ENCODE peak calls at places on chromosomes 6 and 20, in four cellular contexts. V is adipocyte, A is neuronal stem cell, E is heart left ventricle. Z is an unnamed sample. For H3K4me1 and H3K36me3, the result is how much of the 10 kb centered on the place peaks cover.

GRCh38 chr6:151900897-151901485 is 93.5 kb downstream of the ESR1 start:
- DNase-seq in V (no peak), A (no peak), E (no peak), Z (no peak)

GRCh38 chr20:45506927-45507820 is 8.2 kb downstream of the SPINT3 start:
- DNase-seq in V (no peak), A (no peak), E (no peak), Z (no peak)

GRCh38 chr6:37303091-37303620 is 45.2 kb upstream of the TMEM217 start:
- DNase-seq in V (no peak), A (no peak), E (no peak), Z (no peak)

GRCh38 chr6:22627644-22628043 is 58.3 kb downstream of the HDGFL1 start:
- DNase-seq in V (no peak), A (no peak), E (no peak), Z (no peak)

GRCh38 chr6:15434263-15434662 is 188.4 kb downstream of the JARID2 start:
- DNase-seq in V (no peak), A (no peak), E (no peak), Z (no peak)

GRCh38 chr6:33609444-33610034 is 11.6 kb upstream of the ITPR3 start:
- DNase-seq in V (peak), A (no peak), E (peak), Z (peak)

GRCh38 chr6:157182503-157183254 is 140.6 kb downstream of the TMEM242 start:
- DNase-seq in V (no peak), A (no peak), E (no peak), Z (no peak)

GRCh38 chr6:127342296-127342945 is 988 bp downstream of the ECHDC1 start:
- DNase-seq in V (peak), A (peak), E (no peak), Z (no peak)

GRCh38 chr6:26556263-26557070 is 18.3 kb downstream of the HMGN4 start:
- DNase-seq in V (peak), A (peak), E (no peak), Z (no peak)

GRCh38 chr6:46217671-46218131 is 46.9 kb upstream of the ENPP5 start:
- DNase-seq in V (no peak), A (no peak), E (no peak), Z (no peak)

GRCh38 chr6:7446644-7447325 is 57.2 kb downstream of the RIOK1 start:
- DNase-seq in V (no peak), A (peak), E (no peak), Z (no peak)

GRCh38 chr6:112881828-112882227 is 534.7 kb downstream of the RFPL4B start:
- DNase-seq in V (peak), A (no peak), E (no peak), Z (no peak)

GRCh38 chr6:122778961-122779671 is 400 bp upstream of the FABP7 start:
- DNase-seq in V (no peak), A (peak), E (no peak), Z (no peak)

GRCh38 chr6:158008894-158009891 is 27.5 kb downstream of the SYNJ2 start:
- DNase-seq in V (peak), A (no peak), E (peak), Z (peak)

GRCh38 chr20:53020834-53021233 is 48.7 kb downstream of the TSHZ2 start:
- DNase-seq in V (no peak), A (no peak), E (no peak), Z (no peak)

GRCh38 chr20:380763-381580 is 412 bp downstream of the TRIB3 start:
- DNase-seq in V (peak), A (peak), E (peak), Z (peak)

GRCh38 chr20:381581-382290 is 1.2 kb downstream of the TRIB3 start:
- DNase-seq in V (peak), A (peak), E (peak), Z (peak)

GRCh38 chr20:383889-384288 is 3.3 kb downstream of the TRIB3 start:
- DNase-seq in V (no peak), A (no peak), E (no peak), Z (no peak)

GRCh38 chr20:384723-385122 is 4.2 kb downstream of the TRIB3 start:
- DNase-seq in V (no peak), A (no peak), E (no peak), Z (no peak)

GRCh38 chr20:382291-383115 is 1.9 kb downstream of the TRIB3 start:
- DNase-seq in V (no peak), A (no peak), E (no peak), Z (no peak)
- H3K4me1 ChIP-seq in V (under half), A (under half), E (under half), Z (under half)

GRCh38 chr20:663315-664090 is 10.5 kb upstream of the SRXN1 start:
- DNase-seq in V (no peak), A (no peak), E (no peak), Z (no peak)
- H3K4me3 ChIP-seq in V (no peak), A (no peak), E (no peak), Z (no peak)

DNA sequence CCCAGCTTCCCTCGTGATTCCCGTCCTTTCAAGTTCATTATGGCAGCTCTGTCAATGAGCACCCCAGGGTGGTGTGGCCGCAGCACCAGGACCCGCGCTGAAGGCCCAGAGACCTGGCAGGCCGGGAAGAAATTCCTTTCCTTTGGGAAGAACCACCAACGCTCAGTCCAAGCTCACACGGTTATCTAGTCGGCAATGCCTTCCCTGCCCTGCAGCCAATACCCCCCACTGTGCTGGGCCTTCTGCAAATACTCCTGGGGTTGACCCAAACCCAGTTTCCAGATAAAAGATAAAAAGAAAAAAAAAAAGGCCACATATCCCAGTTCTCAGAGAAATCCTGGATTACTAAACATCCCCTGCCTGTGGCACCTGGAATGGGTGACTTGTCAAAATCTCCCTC is 28.7 kb downstream of the PXDC1 start:
- DNase-seq in V (no peak), A (no peak), E (no peak), Z (no peak)
- H3K36me3 ChIP-seq in V (half or more), A (under half), E (under half), Z (under half)

DNA sequence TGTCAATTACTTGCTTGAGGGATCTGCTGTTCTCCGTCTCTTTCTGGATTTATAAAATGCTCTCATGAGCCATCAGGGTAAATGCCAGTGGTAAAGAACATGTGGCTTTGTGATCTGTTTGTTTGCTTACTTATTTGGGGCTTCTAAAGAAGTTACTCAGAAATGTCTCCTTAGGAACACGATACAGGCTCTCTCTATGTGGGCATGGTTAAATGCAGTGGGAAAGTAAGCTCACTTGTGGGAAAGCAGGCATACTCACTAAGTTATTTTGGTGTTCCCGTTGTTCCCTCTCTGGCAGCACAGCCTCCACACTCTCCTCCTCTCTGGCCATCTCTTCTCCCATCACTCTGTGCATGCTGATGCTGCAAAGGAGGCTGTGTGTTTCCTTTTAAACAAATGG is 44.7 kb downstream of the TTI1 start:
- DNase-seq in V (peak), A (no peak), E (no peak), Z (no peak)
- H3K4me1 ChIP-seq in V (under half), A (under half), E (half or more), Z (under half)

GRCh38 chr6:24926639-24927038 is 9.1 kb downstream of the RIPOR2 start:
- DNase-seq in V (no peak), A (no peak), E (no peak), Z (no peak)

GRCh38 chr6:24926192-24926591 is 9.6 kb downstream of the RIPOR2 start:
- DNase-seq in V (no peak), A (no peak), E (no peak), Z (no peak)

GRCh38 chr6:24929255-24929654 is 6.5 kb downstream of the RIPOR2 start:
- DNase-seq in V (no peak), A (no peak), E (no peak), Z (no peak)

GRCh38 chr6:24927234-24927955 is 8.4 kb downstream of the RIPOR2 start:
- DNase-seq in V (no peak), A (no peak), E (no peak), Z (no peak)

GRCh38 chr6:24927985-24928735 is 7.6 kb downstream of the RIPOR2 start:
- DNase-seq in V (no peak), A (no peak), E (no peak), Z (no peak)
- H3K4me3 ChIP-seq in V (no peak), A (no peak), E (no peak), Z (no peak)